ENCODE peak calls at places on chromosomes 7 and 10, in ten cellular contexts. J is psoas muscle, S is tibial artery, X is GM23338, K is ascending aorta, O is body of pancreas, W is cardiac muscle cell, N is heart right ventricle, F is ovary, D is fibroblast of lung. M is an unnamed sample.

GRCh38 chr10:120632936-120633335 is 175.9 kb downstream of the PLPP4 start:
- DNase-seq in J (no peak), S (no peak), X (no peak), K (no peak), O (no peak), W (no peak), N (no peak), F (no peak), D (no peak), M (no peak)

GRCh38 chr10:87794285-87794684 is 23.7 kb downstream of the ATAD1 start:
- DNase-seq in J (no peak), S (no peak), X (no peak), K (no peak), O (no peak), W (no peak), N (no peak), F (no peak), D (no peak), M (no peak)

GRCh38 chr7:99558306-99559275 is at the start of gene ZNF655:
- DNase-seq in J (peak; percentile 96), S (peak; percentile 96), X (peak; percentile 98), K (peak; percentile 75), O (peak; percentile 95), W (peak; percentile 96), N (peak; percentile 91), F (peak; percentile 96), D (peak; percentile 87), M (peak; percentile 97)

GRCh38 chr7:93890464-93891068 is at the start of gene TFPI2:
- DNase-seq in J (no peak), S (peak; percentile 65), X (peak; percentile 76), K (no peak), O (peak; percentile 72), W (peak; percentile 58), N (peak; percentile 15), F (peak; percentile 75), D (peak; percentile 85), M (peak; percentile 6)

GRCh38 chr10:83346216-83346910 is 792.9 kb upstream of the GHITM start:
- DNase-seq in J (no peak), S (no peak), X (no peak), K (no peak), O (no peak), W (no peak), N (no peak), F (no peak), D (peak; percentile 83), M (no peak)

GRCh38 chr7:47461161-47461560 is 120.8 kb downstream of the TNS3 start:
- DNase-seq in J (peak; percentile 72), S (peak; percentile 70), X (no peak), K (no peak), O (peak; percentile 59), W (no peak), N (peak; percentile 81), F (peak; percentile 76), D (peak; percentile 95), M (no peak)

GRCh38 chr7:1666779-1667565 is 3.1 kb upstream of the ELFN1 start:
- DNase-seq in J (peak; percentile 48), S (peak; percentile 62), X (peak; percentile 28), K (no peak), O (peak; percentile 1), W (peak; percentile 77), N (peak; percentile 44), F (no peak), D (peak; percentile 27), M (peak; percentile 28)

GRCh38 chr7:3943265-3943664 is 642.2 kb downstream of the SDK1 start:
- DNase-seq in J (no peak), S (no peak), X (peak; percentile 41), K (no peak), O (no peak), W (no peak), N (no peak), F (no peak), D (no peak), M (no peak)

GRCh38 chr7:55641811-55642210 is 69.5 kb upstream of the VOPP1 start:
- DNase-seq in J (no peak), S (no peak), X (no peak), K (no peak), O (no peak), W (no peak), N (no peak), F (no peak), D (no peak), M (no peak)

GRCh38 chr10:43218206-43218950 is 48.5 kb downstream of the RASGEF1A start:
- DNase-seq in J (peak; percentile 41), S (no peak), X (no peak), K (no peak), O (no peak), W (no peak), N (peak; percentile 8), F (no peak), D (peak; percentile 86), M (no peak)

GRCh38 chr7:64869121-64869725 is 33.9 kb upstream of the ZNF273 start:
- DNase-seq in J (no peak), S (peak; percentile 34), X (peak; percentile 21), K (no peak), O (no peak), W (no peak), N (no peak), F (no peak), D (no peak), M (no peak)

GRCh38 chr7:115083935-115084334 is 162.0 kb downstream of the MDFIC start:
- DNase-seq in J (no peak), S (no peak), X (no peak), K (no peak), O (no peak), W (no peak), N (no peak), F (no peak), D (no peak), M (no peak)

DNA sequence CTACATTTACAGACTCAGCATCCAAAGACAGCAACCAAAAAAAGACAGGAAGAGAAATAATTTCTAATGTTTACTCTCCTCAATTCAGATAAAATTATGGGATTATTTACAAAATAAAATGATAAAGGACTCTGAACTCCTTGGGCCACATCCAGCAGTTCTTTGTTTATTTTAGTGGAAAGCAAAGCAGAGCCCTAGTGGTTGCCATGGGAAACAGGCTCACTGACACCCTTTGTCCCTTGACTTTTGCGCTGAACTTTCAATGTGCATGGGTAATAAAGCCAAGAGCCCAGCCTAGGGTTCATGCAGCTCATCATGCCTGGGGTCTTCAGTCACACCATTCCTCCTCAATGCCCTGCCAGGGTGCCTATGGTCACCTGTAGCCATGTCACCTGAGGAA is 442.6 kb upstream of the IGFBP3 start:
- DNase-seq in J (no peak), S (no peak), X (peak; percentile 39), K (no peak), O (peak; percentile 39), W (no peak), N (no peak), F (no peak), D (no peak), M (no peak)
- TF ChIP-seq CTCF in J (no peak), S (no peak), X (no peak), K (no peak), O (no peak), W (no peak), N (no peak), F (no peak), D (peak; percentile 16), M (no peak)

GRCh38 chr7:27182861-27183681 is 2.0 kb downstream of the HOXA11 start:
- DNase-seq in J (no peak), S (peak; percentile 66), X (peak; percentile 75), K (peak; percentile 4), O (no peak), W (no peak), N (no peak), F (peak; percentile 30), D (no peak), M (no peak)

GRCh38 chr7:27183682-27184341 is 1.2 kb downstream of the HOXA11 start:
- DNase-seq in J (no peak), S (peak; percentile 69), X (no peak), K (no peak), O (no peak), W (no peak), N (no peak), F (peak; percentile 34), D (no peak), M (no peak)

GRCh38 chr7:27181176-27181520 is 3.9 kb downstream of the HOXA11 start:
- DNase-seq in J (no peak), S (peak; percentile 61), X (no peak), K (no peak), O (no peak), W (no peak), N (no peak), F (peak; percentile 20), D (no peak), M (no peak)

GRCh38 chr7:27181795-27182275 is 3.2 kb downstream of the HOXA11 start:
- DNase-seq in J (no peak), S (peak; percentile 66), X (no peak), K (peak; percentile 6), O (no peak), W (no peak), N (no peak), F (peak; percentile 19), D (no peak), M (no peak)

DNA sequence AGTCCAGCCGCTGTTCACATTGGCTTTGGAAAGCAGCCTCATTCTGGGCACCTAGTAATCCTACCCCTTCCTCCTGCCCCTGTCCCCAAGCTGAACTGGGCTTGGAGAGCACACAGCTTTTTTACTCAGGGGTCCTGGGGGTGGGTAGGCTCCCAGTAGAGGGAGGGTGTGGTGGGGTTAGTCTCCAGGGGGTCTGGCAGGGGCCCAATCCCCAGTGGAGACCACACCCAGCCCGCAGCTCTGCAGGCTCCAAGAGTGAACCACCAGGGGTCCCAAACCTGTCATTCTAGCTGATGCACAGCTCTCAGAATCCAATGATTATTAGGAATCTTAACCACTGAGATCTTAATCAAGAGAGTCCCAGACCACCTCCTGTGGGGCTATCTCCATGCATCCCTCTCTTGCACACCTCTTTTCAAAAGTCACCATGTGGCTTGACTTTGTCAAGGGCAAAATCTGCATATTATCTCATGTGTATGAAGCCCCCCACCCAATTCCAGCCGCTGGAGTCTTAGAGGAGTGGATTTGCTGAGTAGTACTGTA is 2.7 kb downstream of the HOXA11 start:
- DNase-seq in J (no peak), S (peak; percentile 51), X (no peak), K (no peak), O (no peak), W (no peak), N (no peak), F (peak; percentile 29), D (no peak), M (no peak)
- H3K4me3 ChIP-seq in J (no peak overlapping the region), S (no peak overlapping the region), X (no peak overlapping the region), K (no peak overlapping the region), O (no peak overlapping the region), W (no peak overlapping the region), N (no peak overlapping the region), F (peak overlapping the region; percentile 46), D (no peak overlapping the region), M (no peak overlapping the region)

GRCh38 chr10:76432274-76433012 is 1001.0 kb downstream of the LRMDA start:
- DNase-seq in J (peak; percentile 53), S (peak; percentile 75), X (peak; percentile 54), K (no peak), O (peak; percentile 37), W (peak; percentile 40), N (peak; percentile 14), F (no peak), D (peak; percentile 90), M (no peak)
- H3K4me1 ChIP-seq in J (peaks cover 13% of the 10 kb centered on the region), S (peaks cover 75% of the 10 kb centered on the region), X (peaks cover 23% of the 10 kb centered on the region), K (peaks cover 10% of the 10 kb centered on the region), O (peaks cover 48% of the 10 kb centered on the region), W (peaks cover 65% of the 10 kb centered on the region), N (peaks cover 80% of the 10 kb centered on the region), F (peaks cover 19% of the 10 kb centered on the region), D (peaks cover 30% of the 10 kb centered on the region), M (peaks cover 7% of the 10 kb centered on the region)

DNA sequence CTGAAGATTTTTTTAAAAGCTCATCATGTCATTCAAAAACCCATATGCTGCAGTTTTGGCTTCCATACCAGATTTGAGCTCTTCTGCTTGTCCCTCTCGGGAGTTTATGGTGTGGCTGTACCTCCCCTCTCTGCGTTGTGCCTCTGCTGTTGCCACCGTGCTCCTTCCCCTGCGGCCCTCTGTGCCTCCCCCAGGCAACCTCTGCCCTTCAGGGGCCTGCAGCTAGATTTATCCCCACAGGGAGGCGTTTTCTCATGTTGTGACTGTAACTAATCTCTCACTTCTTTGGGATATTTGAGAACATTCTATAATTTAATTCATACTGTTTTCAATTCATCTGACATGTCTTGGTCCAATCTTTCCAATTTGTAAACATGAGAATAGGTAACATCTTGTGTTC is 52.7 kb downstream of the TASOR2 start:
- DNase-seq in J (no peak), S (no peak), X (peak; percentile 70), K (no peak), O (no peak), W (no peak), N (no peak), F (no peak), D (no peak), M (no peak)
- TF ChIP-seq CTCF in J (no peak), S (no peak), X (peak; percentile 52), K (no peak), O (no peak), W (no peak), N (no peak), F (no peak), D (no peak), M (peak; percentile 10)

M was measured in BE2C.